ENCODE peak calls at places on chromosomes 11 and 22, in ten cellular contexts. H is thoracic aorta; J is RWPE1; S is psoas muscle; B is heart right ventricle; X is body of pancreas; T is HCT116; V is iPS DF 6.9; P is naive thymus-derived CD4-positive, alpha-beta T cell; A is cardiac muscle cell. D is an unnamed sample.
A peak's percentile ranks its signal among the peaks of the same experiment; 100 is the strongest.

GRCh38 chr22:44685384-44686056 is 16.5 kb upstream of the PRR5 start:
- DNase-seq in H (no peak), J (peak; percentile 70), S (peak; percentile 36), B (peak; percentile 42), X (peak; percentile 48), T (peak; percentile 35), V (no peak), P (peak; percentile 75), A (no peak), D (peak; percentile 72)

GRCh38 chr11:1409108-1409851 is 19.5 kb downstream of the BRSK2 start:
- DNase-seq in H (no peak), J (no peak), S (no peak), B (no peak), X (peak; percentile 94), T (no peak), V (no peak), P (no peak), A (no peak), D (no peak)

GRCh38 chr11:61635304-61635703 is 44.9 kb upstream of the DAGLA start:
- DNase-seq in H (no peak), J (no peak), S (no peak), B (no peak), X (no peak), T (no peak), V (no peak), P (no peak), A (peak; percentile 60), D (no peak)

GRCh38 chr11:67312187-67313021 is 9.1 kb downstream of the SSH3 start:
- DNase-seq in H (no peak), J (peak; percentile 85), S (no peak), B (no peak), X (peak; percentile 38), T (no peak), V (no peak), P (peak; percentile 24), A (no peak), D (peak; percentile 85)

GRCh38 chr11:62858201-62858600 is 18.8 kb upstream of the WDR74 start:
- DNase-seq in H (no peak), J (no peak), S (no peak), B (no peak), X (no peak), T (no peak), V (no peak), P (no peak), A (no peak), D (no peak)

GRCh38 chr11:122671270-122671906 is 15.9 kb downstream of the UBASH3B start:
- DNase-seq in H (no peak), J (no peak), S (no peak), B (no peak), X (no peak), T (no peak), V (no peak), P (no peak), A (no peak), D (no peak)

GRCh38 chr11:101442171-101442570 is 141.6 kb downstream of the TRPC6 start:
- DNase-seq in H (no peak), J (no peak), S (no peak), B (no peak), X (peak; percentile 50), T (no peak), V (no peak), P (no peak), A (no peak), D (no peak)

GRCh38 chr22:38299001-38299651 is 18.1 kb downstream of the CSNK1E start:
- DNase-seq in H (no peak), J (no peak), S (no peak), B (no peak), X (peak; percentile 57), T (no peak), V (no peak), P (no peak), A (no peak), D (no peak)

GRCh38 chr11:92769125-92769524 is 200.3 kb upstream of the MTNR1B start:
- DNase-seq in H (no peak), J (no peak), S (no peak), B (no peak), X (no peak), T (no peak), V (no peak), P (no peak), A (no peak), D (no peak)

GRCh38 chr11:63472372-63472771 is 18.6 kb downstream of the PLAAT5 start:
- DNase-seq in H (no peak), J (no peak), S (no peak), B (no peak), X (no peak), T (no peak), V (no peak), P (no peak), A (no peak), D (no peak)

GRCh38 chr11:65431452-65432132 is 9.0 kb downstream of the NEAT1 start:
- DNase-seq in H (no peak), J (no peak), S (no peak), B (no peak), X (no peak), T (no peak), V (no peak), P (peak; percentile 71), A (no peak), D (peak; percentile 32)

GRCh38 chr11:72578051-72578450 is 96.2 kb downstream of the PDE2A start:
- DNase-seq in H (no peak), J (no peak), S (no peak), B (no peak), X (no peak), T (no peak), V (no peak), P (no peak), A (no peak), D (peak; percentile 4)

GRCh38 chr22:37484115-37485005 is 1.8 kb downstream of the MFNG start:
- DNase-seq in H (no peak), J (no peak), S (peak; percentile 69), B (peak; percentile 75), X (peak; percentile 75), T (no peak), V (no peak), P (peak; percentile 85), A (no peak), D (peak; percentile 83)

GRCh38 chr22:46600397-46600796 is 19.8 kb upstream of the GRAMD4 start:
- DNase-seq in H (no peak), J (no peak), S (no peak), B (no peak), X (no peak), T (no peak), V (no peak), P (no peak), A (no peak), D (no peak)

GRCh38 chr22:46596032-46596441 is 24.1 kb upstream of the GRAMD4 start:
- DNase-seq in H (no peak), J (no peak), S (peak; percentile 85), B (peak; percentile 61), X (no peak), T (no peak), V (no peak), P (no peak), A (no peak), D (no peak)

GRCh38 chr22:46598224-46598623 is 22.0 kb upstream of the GRAMD4 start:
- DNase-seq in H (no peak), J (no peak), S (no peak), B (no peak), X (no peak), T (no peak), V (no peak), P (no peak), A (no peak), D (no peak)

GRCh38 chr22:46596819-46597218 is 23.4 kb upstream of the GRAMD4 start:
- DNase-seq in H (no peak), J (peak; percentile 74), S (no peak), B (no peak), X (peak; percentile 96), T (peak; percentile 76), V (no peak), P (no peak), A (no peak), D (peak; percentile 93)

DNA sequence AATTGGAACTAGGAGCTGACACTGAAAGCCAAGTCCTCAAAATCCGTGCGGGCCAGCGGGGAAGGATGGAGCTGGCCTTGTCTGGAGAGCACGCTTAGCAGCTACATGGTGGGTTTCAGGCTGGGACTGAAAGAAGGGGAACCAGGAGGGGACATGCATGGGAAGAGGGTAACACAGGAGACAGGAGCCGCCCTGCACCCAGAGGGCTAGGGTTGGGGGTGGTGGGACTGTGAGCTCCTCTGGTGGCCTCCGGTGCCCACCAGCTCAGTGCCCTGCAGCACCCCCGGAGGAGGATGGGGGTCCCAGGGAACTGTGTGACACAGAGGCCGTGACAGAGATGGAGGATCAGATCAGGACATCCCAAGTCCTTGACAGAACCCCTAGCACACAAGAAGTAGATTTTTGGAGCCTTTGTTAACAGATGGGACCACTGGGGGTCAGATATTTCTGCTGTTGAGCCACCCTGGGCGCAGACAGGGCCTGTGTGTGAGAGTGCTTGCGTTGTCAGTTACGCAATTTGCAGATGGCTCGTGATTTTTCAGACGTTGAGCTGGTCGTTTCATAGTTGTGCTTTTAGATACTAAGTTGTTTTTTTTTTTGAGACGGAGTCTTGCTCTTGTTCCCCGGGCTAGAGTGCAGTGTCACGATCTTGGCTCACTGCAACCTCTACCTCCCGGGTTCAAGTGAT is 21.3 kb upstream of the GRAMD4 start:
- DNase-seq in H (no peak), J (no peak), S (peak; percentile 23), B (no peak), X (peak; percentile 75), T (no peak), V (no peak), P (no peak), A (no peak), D (no peak)
- H3K27ac ChIP-seq in H (no peak overlapping the region), J (no peak overlapping the region), S (peak overlapping the region; percentile 23), B (peak overlapping the region; percentile 67), X (peak overlapping the region; percentile 42), T (no peak overlapping the region), V (no peak overlapping the region), P (no peak overlapping the region), A (no peak overlapping the region), D (peak overlapping the region; percentile 45)

DNA sequence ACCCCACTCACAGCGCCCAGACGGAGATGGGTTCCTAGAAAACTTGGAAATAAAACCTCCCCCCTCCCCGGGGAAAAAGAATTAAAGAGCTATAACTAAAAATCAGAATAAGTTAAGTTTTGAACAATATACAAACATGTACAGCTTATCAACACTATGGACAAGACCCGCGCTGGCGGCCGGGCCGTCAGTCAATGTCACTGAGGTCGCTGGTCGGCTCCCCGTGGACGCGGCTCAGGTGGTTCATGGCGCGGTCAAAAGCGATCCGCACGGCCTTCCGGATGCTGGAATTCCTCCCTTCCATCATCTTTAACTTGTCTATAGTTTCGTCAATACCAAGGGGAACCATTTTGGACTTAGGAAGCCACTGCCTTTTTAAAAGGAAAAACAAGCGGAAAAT is 53.6 kb downstream of the BRD1 start:
- DNase-seq in H (no peak), J (no peak), S (peak; percentile 10), B (no peak), X (no peak), T (no peak), V (no peak), P (no peak), A (no peak), D (no peak)
- H3K27ac ChIP-seq in H (no peak overlapping the region), J (peak overlapping the region; percentile 27), S (no peak overlapping the region), B (no peak overlapping the region), X (no peak overlapping the region), T (no peak overlapping the region), V (no peak overlapping the region), P (no peak overlapping the region), A (no peak overlapping the region), D (no peak overlapping the region)

GRCh38 chr11:69818243-69819108 is 740 bp downstream of the FGF3 start:
- DNase-seq in H (no peak), J (no peak), S (no peak), B (no peak), X (no peak), T (no peak), V (no peak), P (no peak), A (no peak), D (no peak)
- H3K27ac ChIP-seq in H (no peak overlapping the region), J (no peak overlapping the region), S (no peak overlapping the region), B (no peak overlapping the region), X (no peak overlapping the region), T (no peak overlapping the region), V (no peak overlapping the region), P (no peak overlapping the region), A (no peak overlapping the region), D (no peak overlapping the region)

GRCh38 chr11:9677951-9678350 is 14.1 kb downstream of the SWAP70 start:
- DNase-seq in H (no peak), J (no peak), S (no peak), B (no peak), X (no peak), T (no peak), V (no peak), P (no peak), A (no peak), D (no peak)
- H3K27ac ChIP-seq in H (no peak overlapping the region), J (no peak overlapping the region), S (no peak overlapping the region), B (peak overlapping the region; percentile 23), X (no peak overlapping the region), T (no peak overlapping the region), V (no peak overlapping the region), P (no peak overlapping the region), A (no peak overlapping the region), D (no peak overlapping the region)